ENCODE peak calls at places on chromosomes 7 and 10, in four cellular contexts. A, Q, S and P are unnamed samples.
A peak's percentile ranks its signal among the peaks of the same experiment; 100 is the strongest.

GRCh38 chr10:87519582-87519981 is 14.9 kb downstream of the MINPP1 start:
- DNase-seq in Q (no peak), A (no peak), S (no peak), P (no peak)

GRCh38 chr7:159120540-159120919 is 24.1 kb downstream of the VIPR2 start:
- DNase-seq in Q (no peak), A (no peak), S (no peak), P (no peak)

GRCh38 chr10:114045071-114045737 is 1.5 kb downstream of the ADRB1 start:
- DNase-seq in A (no peak), Q (no peak), S (no peak), P (peak; percentile 32)

GRCh38 chr7:65962033-65962432 is 20.0 kb downstream of the GUSB start:
- DNase-seq in Q (no peak), A (no peak), S (no peak), P (no peak)

GRCh38 chr7:140276001-140276400 is 99.2 kb upstream of the KDM7A start:
- DNase-seq in S (no peak), Q (no peak), A (no peak), P (no peak)

GRCh38 chr7:36486336-36486735 is 96.7 kb downstream of the ANLN start:
- DNase-seq in A (no peak), S (no peak), Q (no peak), P (no peak)

GRCh38 chr7:152894295-152895170 is 135.0 kb downstream of the ACTR3B start:
- DNase-seq in S (peak; percentile 93), Q (peak; percentile 23), A (peak; percentile 21), P (peak; percentile 58)

GRCh38 chr10:122296363-122297120 is 25.4 kb downstream of the BTBD16 start:
- DNase-seq in Q (no peak), S (no peak), A (no peak), P (no peak)

GRCh38 chr10:78319841-78320240 is 286.2 kb downstream of the RPS24 start:
- DNase-seq in Q (no peak), A (no peak), S (no peak), P (no peak)

GRCh38 chr10:5305374-5305773 is 59.4 kb upstream of the UCN3 start:
- DNase-seq in S (no peak), Q (no peak), A (no peak), P (no peak)

GRCh38 chr10:79316671-79317431 is 30.4 kb upstream of the PPIF start:
- DNase-seq in A (peak; percentile 35), Q (peak; percentile 35), S (no peak), P (peak; percentile 94)

GRCh38 chr10:101906586-101907183 is 63.1 kb upstream of the KCNIP2 start:
- DNase-seq in Q (no peak), S (no peak), A (no peak), P (no peak)

GRCh38 chr7:149624006-149624405 is 126.4 kb upstream of the ZNF746 start:
- DNase-seq in S (peak; percentile 81), A (peak; percentile 26), Q (peak; percentile 22), P (peak; percentile 64)

GRCh38 chr7:5394264-5395105 is 29.1 kb downstream of the TNRC18 start:
- DNase-seq in A (no peak), Q (no peak), S (no peak), P (no peak)

GRCh38 chr7:5396542-5396941 is 27.1 kb downstream of the TNRC18 start:
- DNase-seq in A (no peak), Q (peak; percentile 88), S (no peak), P (peak; percentile 94)

GRCh38 chr7:5397657-5398237 is 25.9 kb downstream of the TNRC18 start:
- DNase-seq in A (no peak), Q (no peak), S (no peak), P (no peak)

GRCh38 chr7:5395246-5395645 is 28.4 kb downstream of the TNRC18 start:
- DNase-seq in A (no peak), Q (no peak), S (no peak), P (peak; percentile 56)

DNA sequence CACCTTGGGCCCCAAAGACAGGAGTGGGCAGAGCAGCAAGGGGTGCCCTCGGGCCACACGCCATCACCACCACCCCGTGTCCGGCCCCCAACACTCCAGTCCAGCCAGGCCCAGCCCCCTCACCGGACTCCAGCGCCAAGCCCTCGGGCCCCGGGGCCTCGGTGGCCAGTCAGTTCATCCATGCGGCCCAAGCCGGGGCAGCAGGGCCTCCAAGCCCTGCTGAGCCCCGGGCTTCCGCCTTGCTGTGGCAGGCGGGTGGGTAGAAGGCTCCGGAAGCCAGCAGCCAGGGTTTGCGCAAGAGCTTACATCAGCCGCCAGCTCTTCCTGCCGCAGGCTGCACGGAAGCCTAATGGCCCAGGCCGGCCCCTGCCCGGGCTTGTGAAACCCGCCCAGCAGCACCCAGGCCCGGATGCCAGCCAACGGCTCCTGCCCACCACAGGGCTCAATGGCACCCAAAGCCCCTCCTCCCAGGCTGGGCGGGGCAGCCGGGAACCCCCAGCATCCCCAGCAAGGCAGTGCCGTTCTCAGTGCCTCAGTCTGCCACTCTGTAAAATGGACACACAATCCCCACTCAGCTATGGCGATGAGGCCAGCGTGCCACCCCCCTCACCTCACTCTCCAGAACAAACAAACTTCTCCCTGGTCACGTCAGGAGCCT is 26.5 kb downstream of the TNRC18 start:
- DNase-seq in S (no peak), Q (peak; percentile 96), A (peak; percentile 29), P (peak; percentile 100)
- TF ChIP-seq POLR2A in S (no peak), Q (peak; percentile 62), A (no peak), P (peak; percentile 93)

GRCh38 chr7:127770870-127771269 is 118.9 kb downstream of the SND1 start:
- DNase-seq in Q (no peak), A (no peak), S (no peak), P (no peak)
- TF ChIP-seq MYC in Q (no peak), A (no peak), S (no peak), P (no peak)

DNA sequence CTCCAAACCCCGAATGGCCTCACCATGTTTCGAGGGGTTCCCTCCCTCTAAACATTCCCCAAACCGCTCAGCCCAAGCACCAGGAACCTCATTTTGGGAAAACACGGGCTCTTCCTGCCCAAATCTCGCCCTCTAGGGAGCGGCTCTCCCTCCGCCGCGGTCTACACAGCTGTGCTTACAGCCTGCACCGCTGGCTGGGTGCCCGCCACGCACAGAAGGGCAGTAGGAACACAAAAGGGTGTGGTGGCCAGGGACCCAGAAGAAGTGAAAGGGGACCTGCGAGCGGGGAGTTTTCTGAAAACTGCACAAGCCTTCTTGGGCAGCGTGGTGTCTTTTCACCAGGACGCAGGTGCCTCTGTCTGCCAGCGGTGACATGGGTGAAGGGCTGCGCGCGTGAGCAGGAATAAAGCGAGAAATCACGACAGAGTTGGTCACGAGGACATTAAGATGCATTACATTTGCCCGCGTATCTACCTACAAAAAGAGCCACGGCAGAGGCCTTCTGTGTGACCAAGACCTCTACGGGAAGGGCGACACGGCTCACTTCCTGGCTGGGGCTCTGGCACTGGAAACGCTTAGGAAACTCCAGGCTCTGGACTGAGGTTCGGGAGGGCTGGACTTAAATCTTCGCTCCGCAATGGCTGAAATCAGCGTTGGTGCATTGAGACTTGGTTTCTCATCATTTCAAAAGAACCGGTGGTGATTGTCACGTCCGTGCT is 171.7 kb downstream of the LSM5 start:
- DNase-seq in Q (no peak), S (no peak), A (no peak), P (no peak)
- H3K4me3 ChIP-seq in Q (no peak overlapping the region), S (no peak overlapping the region), A (no peak overlapping the region), P (no peak overlapping the region)

GRCh38 chr10:70378122-70378521 is 4.3 kb downstream of the LRRC20 start:
- DNase-seq in S (no peak), A (no peak), Q (peak; percentile 81), P (no peak)
- TF ChIP-seq POLR2A in S (no peak), A (no peak), Q (no peak), P (no peak)

DNA sequence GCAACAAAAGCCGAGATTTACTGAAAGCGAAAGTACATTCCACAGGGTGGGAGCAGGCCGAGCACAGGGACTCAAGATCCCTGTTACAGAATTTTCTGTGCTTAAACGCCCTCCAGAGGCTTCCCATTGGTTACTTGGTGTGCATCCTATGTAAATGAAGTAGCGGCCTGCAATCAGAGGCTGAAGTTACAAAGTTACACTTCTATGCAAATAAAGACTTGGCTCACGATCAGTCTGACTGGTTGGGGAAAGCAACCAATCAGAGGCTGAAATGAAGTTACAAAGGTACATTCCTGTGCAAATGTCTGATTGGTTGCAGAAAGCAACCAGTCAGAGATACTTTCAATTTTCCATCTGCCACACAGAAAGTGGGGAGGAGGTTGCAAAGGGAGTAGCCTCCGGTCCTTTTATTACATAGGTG is 4.1 kb downstream of the ACBD7 start:
- DNase-seq in S (no peak), Q (peak; percentile 88), A (peak; percentile 98), P (no peak)
- TF ChIP-seq MYC in S (no peak), Q (no peak), A (no peak), P (no peak)

GRCh38 chr7:142791502-142791901 is 20.7 kb downstream of the PRSS2 start:
- DNase-seq in S (no peak), Q (no peak), A (no peak), P (no peak)

GRCh38 chr7:142788303-142789286 is 17.8 kb downstream of the PRSS2 start:
- DNase-seq in A (no peak), S (no peak), Q (no peak), P (no peak)

GRCh38 chr7:142790565-142790964 is 19.8 kb downstream of the PRSS2 start:
- DNase-seq in S (no peak), A (no peak), Q (no peak), P (no peak)

GRCh38 chr7:142792129-142792528 is 21.4 kb downstream of the PRSS2 start:
- DNase-seq in A (no peak), Q (no peak), S (no peak), P (no peak)

GRCh38 chr7:142790056-142790455 is 19.3 kb downstream of the PRSS2 start:
- DNase-seq in Q (no peak), S (no peak), A (no peak), P (no peak)
- H3K4me3 ChIP-seq in Q (no peak overlapping the region), S (no peak overlapping the region), A (no peak overlapping the region), P (no peak overlapping the region)

GRCh38 chr10:97332586-97333350 is 1.8 kb downstream of the FRAT2 start:
- DNase-seq in S (peak; percentile 43), A (peak; percentile 77), Q (peak; percentile 43), P (peak; percentile 74)
- TF ChIP-seq POLR2A in S (no peak), A (peak; percentile 40), Q (no peak), P (no peak)